ENCODE peak calls at places on chromosome 21, in five cellular contexts. One of them, this sample, is unnamed.

GRCh38 chr21:35925497-35925896 is 134.8 kb downstream of the SETD4 start:
- DNase-seq in PC-3: peak
- DNase-seq in astrocyte: peak
- DNase-seq in colonic mucosa: no peak
- DNase-seq in neural progenitor cell: no peak
- DNase-seq in this sample: no peak

GRCh38 chr21:37560385-37560784 is 193.8 kb downstream of the DYRK1A start:
- DNase-seq in PC-3: no peak
- DNase-seq in astrocyte: no peak
- DNase-seq in colonic mucosa: no peak
- DNase-seq in neural progenitor cell: no peak
- DNase-seq in this sample: no peak

GRCh38 chr21:36141513-36141925 is 6.6 kb downstream of the CBR3 start:
- DNase-seq in PC-3: peak
- DNase-seq in astrocyte: peak
- DNase-seq in colonic mucosa: peak
- DNase-seq in neural progenitor cell: peak
- DNase-seq in this sample: peak

GRCh38 chr21:25449950-25450349 is 157.3 kb downstream of the MRPL39 start:
- DNase-seq in PC-3: no peak
- DNase-seq in astrocyte: no peak
- DNase-seq in colonic mucosa: no peak
- DNase-seq in neural progenitor cell: no peak
- DNase-seq in this sample: no peak

GRCh38 chr21:24826822-24827221 is 780.5 kb downstream of the MRPL39 start:
- DNase-seq in PC-3: no peak
- DNase-seq in astrocyte: no peak
- DNase-seq in colonic mucosa: no peak
- DNase-seq in neural progenitor cell: no peak
- DNase-seq in this sample: no peak

GRCh38 chr21:38916214-38916964 is 110.7 kb downstream of the ETS2 start:
- DNase-seq in PC-3: no peak
- DNase-seq in astrocyte: no peak
- DNase-seq in colonic mucosa: no peak
- DNase-seq in neural progenitor cell: no peak
- DNase-seq in this sample: no peak

GRCh38 chr21:33761104-33762036 is 119.1 kb downstream of the ITSN1 start:
- DNase-seq in PC-3: peak
- DNase-seq in astrocyte: peak
- DNase-seq in colonic mucosa: no peak
- DNase-seq in neural progenitor cell: no peak
- DNase-seq in this sample: peak

GRCh38 chr21:34306246-34306645 is 57.6 kb upstream of the KCNE2 start:
- DNase-seq in PC-3: no peak
- DNase-seq in astrocyte: no peak
- DNase-seq in colonic mucosa: no peak
- DNase-seq in neural progenitor cell: no peak
- DNase-seq in this sample: no peak

GRCh38 chr21:23534833-23535232 is 2072.4 kb downstream of the MRPL39 start:
- DNase-seq in PC-3: no peak
- DNase-seq in astrocyte: no peak
- DNase-seq in colonic mucosa: no peak
- DNase-seq in neural progenitor cell: no peak
- DNase-seq in this sample: no peak

GRCh38 chr21:39542736-39543135 is 70.0 kb upstream of the B3GALT5 start:
- DNase-seq in PC-3: no peak
- DNase-seq in astrocyte: no peak
- DNase-seq in colonic mucosa: peak
- DNase-seq in neural progenitor cell: no peak
- DNase-seq in this sample: no peak

GRCh38 chr21:37700641-37701202 is 215.5 kb downstream of the KCNJ6 start:
- DNase-seq in PC-3: peak
- DNase-seq in astrocyte: peak
- DNase-seq in colonic mucosa: no peak
- DNase-seq in neural progenitor cell: peak
- DNase-seq in this sample: peak

GRCh38 chr21:38619865-38620513 is 121.7 kb upstream of the ERG start:
- DNase-seq in PC-3: peak
- DNase-seq in astrocyte: peak
- DNase-seq in colonic mucosa: no peak
- DNase-seq in neural progenitor cell: no peak
- DNase-seq in this sample: no peak

GRCh38 chr21:33490991-33491372 is 534 bp downstream of the DNAJC28 start:
- DNase-seq in PC-3: no peak
- DNase-seq in astrocyte: peak
- DNase-seq in colonic mucosa: peak
- DNase-seq in neural progenitor cell: peak
- DNase-seq in this sample: no peak

GRCh38 chr21:45894891-45895777 is 86.4 kb upstream of the COL6A1 start:
- DNase-seq in PC-3: no peak
- DNase-seq in astrocyte: no peak
- DNase-seq in colonic mucosa: no peak
- DNase-seq in neural progenitor cell: no peak
- DNase-seq in this sample: no peak

GRCh38 chr21:25646541-25646940 is 7.5 kb downstream of the JAM2 start:
- DNase-seq in PC-3: no peak
- DNase-seq in astrocyte: no peak
- DNase-seq in colonic mucosa: no peak
- DNase-seq in neural progenitor cell: peak
- DNase-seq in this sample: no peak

GRCh38 chr21:38574895-38575294 is 76.6 kb upstream of the ERG start:
- DNase-seq in PC-3: no peak
- DNase-seq in astrocyte: no peak
- DNase-seq in colonic mucosa: no peak
- DNase-seq in neural progenitor cell: no peak
- DNase-seq in this sample: no peak

GRCh38 chr21:26405735-26406361 is 167.2 kb downstream of the CYYR1 start:
- DNase-seq in PC-3: peak
- DNase-seq in astrocyte: peak
- DNase-seq in colonic mucosa: no peak
- DNase-seq in neural progenitor cell: peak
- DNase-seq in this sample: peak

GRCh38 chr21:45262041-45262581 is 25.6 kb downstream of the POFUT2 start:
- DNase-seq in PC-3: no peak
- DNase-seq in astrocyte: no peak
- DNase-seq in colonic mucosa: no peak
- DNase-seq in neural progenitor cell: no peak
- DNase-seq in this sample: no peak

GRCh38 chr21:19553930-19554615 is 1150.5 kb upstream of the TMPRSS15 start:
- DNase-seq in PC-3: no peak
- DNase-seq in astrocyte: no peak
- DNase-seq in colonic mucosa: no peak
- DNase-seq in neural progenitor cell: peak
- DNase-seq in this sample: no peak

GRCh38 chr21:34020005-34020847 is 53.2 kb upstream of the MRPS6 start:
- DNase-seq in PC-3: no peak
- DNase-seq in astrocyte: peak
- DNase-seq in colonic mucosa: no peak
- DNase-seq in neural progenitor cell: no peak
- DNase-seq in this sample: peak

GRCh38 chr21:45993210-45994085 is 11.9 kb downstream of the COL6A1 start:
- DNase-seq in PC-3: no peak
- DNase-seq in astrocyte: no peak
- DNase-seq in colonic mucosa: peak
- DNase-seq in neural progenitor cell: no peak
- DNase-seq in this sample: no peak

GRCh38 chr21:45388011-45388521 is 16.9 kb upstream of the COL18A1 start:
- DNase-seq in PC-3: no peak
- DNase-seq in astrocyte: no peak
- DNase-seq in colonic mucosa: no peak
- DNase-seq in neural progenitor cell: peak
- DNase-seq in this sample: no peak

GRCh38 chr21:45326169-45326833 is 38.6 kb upstream of the POFUT2 start:
- DNase-seq in PC-3: no peak
- DNase-seq in astrocyte: no peak
- DNase-seq in colonic mucosa: no peak
- DNase-seq in neural progenitor cell: no peak
- DNase-seq in this sample: no peak

GRCh38 chr21:45542242-45542666 is at the start of gene SLC19A1:
- DNase-seq in PC-3: peak
- DNase-seq in astrocyte: no peak
- DNase-seq in colonic mucosa: peak
- DNase-seq in neural progenitor cell: peak
- DNase-seq in this sample: peak

GRCh38 chr21:16534408-16535099 is 804.8 kb downstream of the USP25 start:
- DNase-seq in PC-3: no peak
- DNase-seq in astrocyte: peak
- DNase-seq in colonic mucosa: peak
- DNase-seq in neural progenitor cell: no peak
- DNase-seq in this sample: no peak

GRCh38 chr21:26888256-26888655 is 43.0 kb upstream of the ADAMTS1 start:
- DNase-seq in PC-3: no peak
- DNase-seq in astrocyte: peak
- DNase-seq in colonic mucosa: no peak
- DNase-seq in neural progenitor cell: no peak
- DNase-seq in this sample: no peak

GRCh38 chr21:30337644-30338170 is at the start of gene KRTAP27-1:
- DNase-seq in PC-3: peak
- DNase-seq in astrocyte: no peak
- DNase-seq in colonic mucosa: no peak
- DNase-seq in neural progenitor cell: no peak
- DNase-seq in this sample: no peak

GRCh38 chr21:45228656-45229240 is 58.9 kb downstream of the POFUT2 start:
- DNase-seq in PC-3: no peak
- DNase-seq in astrocyte: peak
- DNase-seq in colonic mucosa: no peak
- DNase-seq in neural progenitor cell: no peak
- DNase-seq in this sample: no peak

GRCh38 chr21:45412909-45413581 is 8.1 kb downstream of the COL18A1 start:
- DNase-seq in PC-3: no peak
- DNase-seq in astrocyte: no peak
- DNase-seq in colonic mucosa: no peak
- DNase-seq in neural progenitor cell: peak
- DNase-seq in this sample: no peak

GRCh38 chr21:34280987-34281386 is 82.8 kb upstream of the KCNE2 start:
- DNase-seq in PC-3: no peak
- DNase-seq in astrocyte: no peak
- DNase-seq in colonic mucosa: peak
- DNase-seq in neural progenitor cell: no peak
- DNase-seq in this sample: no peak

GRCh38 chr21:45259206-45259795 is 28.4 kb downstream of the POFUT2 start:
- DNase-seq in PC-3: no peak
- DNase-seq in astrocyte: no peak
- DNase-seq in colonic mucosa: no peak
- DNase-seq in neural progenitor cell: no peak
- DNase-seq in this sample: no peak

GRCh38 chr21:42038393-42038792 is 28.2 kb upstream of the ZBTB21 start:
- DNase-seq in PC-3: no peak
- DNase-seq in astrocyte: no peak
- DNase-seq in colonic mucosa: no peak
- DNase-seq in neural progenitor cell: no peak
- DNase-seq in this sample: no peak

GRCh38 chr21:42039911-42040351 is 29.8 kb upstream of the ZBTB21 start:
- DNase-seq in PC-3: no peak
- DNase-seq in astrocyte: no peak
- DNase-seq in colonic mucosa: no peak
- DNase-seq in neural progenitor cell: peak
- DNase-seq in this sample: no peak

GRCh38 chr21:42038826-42039425 is 28.8 kb upstream of the ZBTB21 start:
- DNase-seq in PC-3: no peak
- DNase-seq in astrocyte: peak
- DNase-seq in colonic mucosa: no peak
- DNase-seq in neural progenitor cell: no peak
- DNase-seq in this sample: no peak

GRCh38 chr21:42040411-42041180 is 30.4 kb upstream of the ZBTB21 start:
- DNase-seq in PC-3: peak
- DNase-seq in astrocyte: peak
- DNase-seq in colonic mucosa: no peak
- DNase-seq in neural progenitor cell: no peak
- DNase-seq in this sample: no peak

GRCh38 chr21:42039470-42039901 is 29.3 kb upstream of the ZBTB21 start:
- DNase-seq in PC-3: peak
- DNase-seq in astrocyte: peak
- DNase-seq in colonic mucosa: no peak
- DNase-seq in neural progenitor cell: no peak
- DNase-seq in this sample: no peak
- H3K9ac ChIP-seq in PC-3: peak
- H3K9ac ChIP-seq in astrocyte: peak
- H3K9ac ChIP-seq in colonic mucosa: no peak
- H3K9ac ChIP-seq in neural progenitor cell: no peak
- H3K9ac ChIP-seq in this sample: no peak

GRCh38 chr21:32437729-32438128 is 25.2 kb downstream of the EVA1C start:
- DNase-seq in PC-3: no peak
- DNase-seq in astrocyte: no peak
- DNase-seq in colonic mucosa: no peak
- DNase-seq in neural progenitor cell: no peak
- DNase-seq in this sample: no peak
- H3K9ac ChIP-seq in PC-3: no peak
- H3K9ac ChIP-seq in astrocyte: no peak
- H3K9ac ChIP-seq in colonic mucosa: no peak
- H3K9ac ChIP-seq in neural progenitor cell: no peak
- H3K9ac ChIP-seq in this sample: no peak

GRCh38 chr21:17783003-17783402 is 36.2 kb downstream of the C21orf91 start:
- DNase-seq in PC-3: no peak
- DNase-seq in astrocyte: no peak
- DNase-seq in colonic mucosa: no peak
- DNase-seq in neural progenitor cell: no peak
- DNase-seq in this sample: no peak

GRCh38 chr21:17782051-17782450 is 37.1 kb downstream of the C21orf91 start:
- DNase-seq in PC-3: no peak
- DNase-seq in astrocyte: no peak
- DNase-seq in colonic mucosa: no peak
- DNase-seq in neural progenitor cell: no peak
- DNase-seq in this sample: peak

GRCh38 chr21:17781524-17781923 is 37.6 kb downstream of the C21orf91 start:
- DNase-seq in PC-3: no peak
- DNase-seq in astrocyte: no peak
- DNase-seq in colonic mucosa: no peak
- DNase-seq in neural progenitor cell: no peak
- DNase-seq in this sample: no peak

GRCh38 chr21:17779486-17779885 is 39.7 kb downstream of the C21orf91 start:
- DNase-seq in PC-3: no peak
- DNase-seq in astrocyte: no peak
- DNase-seq in colonic mucosa: no peak
- DNase-seq in neural progenitor cell: no peak
- DNase-seq in this sample: no peak

DNA sequence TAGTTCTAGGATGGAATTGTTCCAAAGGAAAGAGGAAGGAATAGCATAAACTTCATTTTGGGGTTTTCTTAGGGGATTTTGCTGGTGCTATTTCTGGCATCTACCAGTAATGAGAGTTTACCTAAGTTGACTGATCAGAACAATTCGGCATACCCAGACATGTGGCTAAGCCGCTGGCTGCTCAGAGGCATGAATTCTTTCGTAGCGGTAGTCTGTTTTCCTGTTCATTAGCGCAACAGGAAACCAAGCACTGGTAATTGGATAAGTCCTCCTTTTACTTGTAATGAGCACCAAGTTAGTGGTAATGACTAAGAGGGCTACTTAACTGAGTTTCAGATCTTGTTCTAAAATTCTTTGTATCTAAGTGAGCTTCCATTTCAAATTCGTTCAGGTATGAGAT is 38.6 kb downstream of the C21orf91 start:
- DNase-seq in PC-3: no peak
- DNase-seq in astrocyte: peak
- DNase-seq in colonic mucosa: no peak
- DNase-seq in neural progenitor cell: peak
- DNase-seq in this sample: peak
- H3K9ac ChIP-seq in PC-3: no peak
- H3K9ac ChIP-seq in astrocyte: no peak
- H3K9ac ChIP-seq in colonic mucosa: no peak
- H3K9ac ChIP-seq in neural progenitor cell: no peak
- H3K9ac ChIP-seq in this sample: peak

GRCh38 chr21:44029460-44030087 is 17.5 kb downstream of the TRAPPC10 start:
- DNase-seq in PC-3: no peak
- DNase-seq in astrocyte: no peak
- DNase-seq in colonic mucosa: no peak
- DNase-seq in neural progenitor cell: no peak
- DNase-seq in this sample: no peak
- H3K9ac ChIP-seq in PC-3: no peak
- H3K9ac ChIP-seq in astrocyte: no peak
- H3K9ac ChIP-seq in colonic mucosa: no peak
- H3K9ac ChIP-seq in neural progenitor cell: no peak
- H3K9ac ChIP-seq in this sample: no peak